ENCODE peak calls at places on chromosome X, in seven cellular contexts. G is progenitor cell of endocrine pancreas; X is stimulated activated CD8-positive, alpha-beta memory T cell treated with anti-CD3 and anti-CD28 coated beads, Interleukin-15, amount 100 ng/mL, for 24 hours; L is activated CD4-positive, alpha-beta T cell treated with anti-CD3 and anti-CD28 coated beads, Interleukin-2, amount 10 ng/mL, durations not matched to agents 7 days and 5 days; U is NCI-H524; P is KG1; D is AG09309. I is an unnamed sample.

GRCh38 chrX:3638280-3638873 is 75.1 kb downstream of the PRKX start:
- DNase-seq in G (peak), U (peak), P (no peak), D (no peak), L (peak), X (no peak), I (peak)

GRCh38 chrX:130704053-130705038 is 198.7 kb downstream of the ENOX2 start:
- DNase-seq in P (no peak), U (no peak), L (no peak), X (no peak), G (no peak), D (no peak), I (no peak)

GRCh38 chrX:9627827-9628406 is 137.7 kb downstream of the GPR143 start:
- DNase-seq in P (no peak), U (no peak), X (no peak), L (no peak), G (no peak), D (no peak), I (no peak)

GRCh38 chrX:31294475-31294874 is 222.6 kb upstream of the FTHL17 start:
- DNase-seq in X (no peak), G (no peak), P (no peak), L (no peak), D (no peak), U (no peak), I (no peak)

GRCh38 chrX:134734343-134735001 is 76.2 kb upstream of the PLAC1 start:
- DNase-seq in P (no peak), L (no peak), X (no peak), G (no peak), U (no peak), D (peak), I (no peak)

GRCh38 chrX:153061732-153062131 is 5.5 kb downstream of the PNMA3 start:
- DNase-seq in P (no peak), D (no peak), U (no peak), X (no peak), L (no peak), G (no peak), I (no peak)

GRCh38 chrX:57241967-57242366 is 44.5 kb upstream of the FAAH2 start:
- DNase-seq in P (no peak), X (no peak), U (peak), D (no peak), G (no peak), L (no peak), I (no peak)

GRCh38 chrX:132728296-132728695 is 230.1 kb downstream of the HS6ST2 start:
- DNase-seq in D (no peak), U (no peak), X (no peak), P (no peak), L (no peak), G (no peak), I (no peak)

GRCh38 chrX:18994713-18995112 is 10.8 kb upstream of the PHKA2 start:
- DNase-seq in D (peak), P (no peak), L (no peak), G (no peak), U (no peak), X (no peak), I (no peak)

GRCh38 chrX:69361286-69361926 is 142.7 kb upstream of the NALF2 start:
- DNase-seq in P (no peak), X (no peak), G (no peak), L (no peak), D (peak), U (no peak), I (no peak)

GRCh38 chrX:48532201-48532600 is 7.3 kb upstream of the TBC1D25 start:
- DNase-seq in X (no peak), D (no peak), G (no peak), U (no peak), P (no peak), L (no peak), I (no peak)

GRCh38 chrX:68754406-68754805 is 74.4 kb upstream of the EFNB1 start:
- DNase-seq in U (no peak), P (no peak), G (no peak), X (no peak), D (no peak), L (no peak), I (no peak)

GRCh38 chrX:110692876-110693275 is 102.7 kb downstream of the CHRDL1 start:
- DNase-seq in G (no peak), L (no peak), X (no peak), D (no peak), U (no peak), P (no peak), I (peak)

GRCh38 chrX:68994135-68994882 is 165.5 kb downstream of the EFNB1 start:
- DNase-seq in G (peak), U (no peak), L (no peak), P (peak), D (no peak), X (no peak), I (no peak)

GRCh38 chrX:13764765-13765164 is 30.2 kb downstream of the OFD1 start:
- DNase-seq in L (no peak), D (no peak), X (no peak), P (no peak), U (peak), G (no peak), I (no peak)

GRCh38 chrX:39201305-39201990 is 400.2 kb downstream of the MID1IP1 start:
- DNase-seq in G (no peak), X (no peak), U (no peak), D (no peak), P (no peak), L (peak), I (no peak)

GRCh38 chrX:38233891-38234807 is 13.5 kb upstream of the SRPX start:
- DNase-seq in G (no peak), U (no peak), D (peak), X (no peak), P (no peak), L (no peak), I (no peak)

GRCh38 chrX:12441376-12442128 is 303.3 kb downstream of the FRMPD4 start:
- DNase-seq in U (no peak), L (no peak), G (no peak), P (no peak), X (no peak), D (peak), I (no peak)

GRCh38 chrX:22110729-22111494 is 78.8 kb downstream of the PHEX start:
- DNase-seq in L (no peak), X (no peak), U (no peak), P (no peak), G (no peak), D (no peak), I (no peak)

GRCh38 chrX:135649561-135649960 is 63.9 kb upstream of the CT45A1 start:
- DNase-seq in U (no peak), D (no peak), G (no peak), P (no peak), L (no peak), X (no peak), I (no peak)

GRCh38 chrX:103517246-103517645 is 2.0 kb downstream of the RAB40A start:
- DNase-seq in X (no peak), U (no peak), P (no peak), D (no peak), G (no peak), L (no peak), I (no peak)

GRCh38 chrX:35340451-35340850 is 397.9 kb downstream of the FAM47B start:
- DNase-seq in L (no peak), X (no peak), G (no peak), U (no peak), D (no peak), P (no peak), I (no peak)

GRCh38 chrX:53281321-53281822 is at the start of gene IQSEC2:
- DNase-seq in L (no peak), P (no peak), U (peak), D (no peak), X (no peak), G (no peak), I (no peak)

GRCh38 chrX:24890677-24891076 is 125.1 kb downstream of the ARX start:
- DNase-seq in U (no peak), D (no peak), G (no peak), X (no peak), L (no peak), P (no peak), I (no peak)

GRCh38 chrX:101708180-101708579 is 48.5 kb upstream of the ARMCX2 start:
- DNase-seq in L (no peak), P (no peak), D (no peak), G (no peak), U (peak), X (no peak), I (no peak)

GRCh38 chrX:149036086-149036485 is 469.0 kb downstream of the IDS start:
- DNase-seq in D (no peak), G (no peak), L (no peak), X (no peak), P (no peak), U (no peak), I (no peak)